ENCODE peak calls at places on chromosome 2, in ten cellular contexts. T, C, O, D, I, B, R, P, Y and S are unnamed samples. For H3K36me3, the result is how much of the 10 kb centered on the place peaks cover.

GRCh38 chr2:72681016-72681995 is 144.5 kb downstream of the EXOC6B start:
- DNase-seq in C (no peak), O (no peak), B (no peak), P (no peak), R (no peak), I (no peak), T (no peak), D (no peak), Y (no peak), S (no peak)

GRCh38 chr2:237700583-237701032 is 73.2 kb downstream of the LRRFIP1 start:
- DNase-seq in B (peak), O (no peak), R (no peak), D (peak), P (peak), T (peak), C (peak), Y (no peak), I (no peak), S (no peak)

GRCh38 chr2:7375901-7376300 is 458.7 kb downstream of the RNF144A start:
- DNase-seq in P (no peak), B (no peak), R (no peak), O (no peak), C (no peak), Y (no peak), T (no peak), D (no peak), I (no peak), S (no peak)

GRCh38 chr2:218255441-218255840 is 5.4 kb upstream of the GPBAR1 start:
- DNase-seq in P (no peak), C (no peak), R (no peak), I (no peak), T (no peak), Y (no peak), D (peak), O (no peak), B (peak), S (no peak)

GRCh38 chr2:130391872-130392670 is 36.2 kb downstream of the PTPN18 start:
- DNase-seq in C (no peak), T (no peak), P (peak), B (no peak), R (no peak), I (no peak), Y (no peak), O (no peak), D (peak), S (no peak)

GRCh38 chr2:174705321-174705720 is 59.0 kb downstream of the CHRNA1 start:
- DNase-seq in B (no peak), I (no peak), Y (no peak), C (no peak), O (no peak), R (no peak), T (no peak), D (no peak), P (no peak), S (no peak)

GRCh38 chr2:31049264-31049663 is 89.0 kb downstream of the GALNT14 start:
- DNase-seq in I (no peak), R (peak), O (no peak), B (no peak), P (no peak), D (no peak), C (no peak), T (no peak), Y (no peak), S (no peak)

GRCh38 chr2:8412082-8412481 is 269.8 kb upstream of the ID2 start:
- DNase-seq in Y (peak), D (no peak), R (no peak), T (no peak), O (no peak), C (no peak), B (no peak), I (no peak), P (peak), S (no peak)

GRCh38 chr2:47888581-47889280 is 17.6 kb downstream of the FBXO11 start:
- DNase-seq in D (no peak), P (no peak), O (no peak), B (peak), Y (no peak), T (no peak), R (no peak), C (no peak), I (no peak), S (no peak)

DNA sequence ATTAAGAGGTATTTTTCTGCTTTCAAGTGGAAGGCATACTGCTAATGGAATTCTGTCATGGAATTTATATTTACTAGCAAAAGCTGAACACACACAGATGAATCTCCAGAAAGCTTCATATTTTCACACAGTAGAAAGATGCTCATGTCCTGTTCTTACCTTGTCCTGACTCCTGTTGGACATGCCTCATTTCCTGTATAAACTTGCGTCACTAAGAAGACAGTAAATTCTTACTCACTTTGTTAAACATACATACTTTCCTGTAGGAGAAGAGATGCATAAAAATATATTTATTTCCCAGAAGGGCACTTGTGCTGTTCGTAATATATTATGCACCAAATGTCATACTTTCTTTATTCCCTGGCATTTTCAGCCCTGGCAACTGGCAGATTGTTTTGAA is 238.3 kb upstream of the RASGRP3 start:
- DNase-seq in O (no peak), D (no peak), C (no peak), I (no peak), R (no peak), Y (no peak), P (no peak), B (peak), T (no peak), S (no peak)
- TF ChIP-seq CTCF in O (no peak), D (no peak), C (no peak), I (no peak), R (no peak), Y (no peak), P (no peak), B (no peak), T (no peak), S (no peak)

GRCh38 chr2:74425523-74425922 is 4.0 kb downstream of the WDR54 start:
- DNase-seq in R (no peak), B (no peak), P (peak), O (no peak), I (no peak), D (peak), Y (no peak), C (no peak), T (no peak), S (no peak)

GRCh38 chr2:74426181-74426758 is 4.7 kb downstream of the WDR54 start:
- DNase-seq in R (no peak), T (no peak), I (no peak), B (no peak), O (no peak), P (no peak), D (peak), Y (no peak), C (no peak), S (no peak)

GRCh38 chr2:74423226-74424095 is 1.9 kb downstream of the WDR54 start:
- DNase-seq in P (no peak), C (no peak), O (no peak), I (no peak), B (no peak), Y (no peak), R (no peak), D (peak), T (no peak), S (no peak)

GRCh38 chr2:74424139-74424992 is 2.8 kb downstream of the WDR54 start:
- DNase-seq in D (peak), Y (no peak), P (no peak), B (no peak), R (no peak), C (no peak), O (no peak), I (no peak), T (no peak), S (no peak)

GRCh38 chr2:74424995-74425406 is 3.5 kb downstream of the WDR54 start:
- DNase-seq in P (no peak), T (no peak), B (no peak), O (no peak), Y (no peak), D (no peak), C (no peak), R (no peak), I (no peak), S (no peak)
- H3K36me3 ChIP-seq in P (under half), T (under half), B (under half), O (under half), Y (under half), D (under half), C (under half), R (under half), I (under half), S (under half)

GRCh38 chr2:236239276-236240065 is 24.7 kb downstream of the ASB18 start:
- DNase-seq in B (no peak), C (no peak), T (no peak), P (no peak), I (no peak), O (no peak), Y (no peak), D (no peak), R (no peak), S (no peak)

GRCh38 chr2:236237468-236238190 is 26.6 kb downstream of the ASB18 start:
- DNase-seq in P (peak), D (no peak), Y (no peak), R (no peak), T (no peak), I (no peak), C (no peak), O (peak), B (no peak), S (no peak)

GRCh38 chr2:236240228-236240990 is 23.8 kb downstream of the ASB18 start:
- DNase-seq in B (peak), P (no peak), O (peak), T (peak), I (no peak), R (no peak), C (no peak), D (no peak), Y (no peak), S (no peak)

GRCh38 chr2:236238756-236239155 is 25.4 kb downstream of the ASB18 start:
- DNase-seq in T (no peak), O (peak), P (no peak), R (no peak), C (no peak), Y (no peak), D (no peak), B (no peak), I (no peak), S (no peak)

GRCh38 chr2:236236559-236237450 is 27.4 kb downstream of the ASB18 start:
- DNase-seq in T (no peak), B (no peak), R (no peak), I (no peak), D (no peak), O (peak), Y (no peak), C (no peak), P (no peak), S (no peak)
- TF ChIP-seq CTCF in T (peak), B (peak), R (no peak), I (no peak), D (no peak), O (no peak), Y (no peak), C (no peak), P (peak), S (no peak)

GRCh38 chr2:203476881-203477280 is 58.2 kb downstream of the RAPH1 start:
- DNase-seq in R (no peak), B (no peak), C (no peak), P (no peak), D (no peak), O (no peak), T (no peak), Y (no peak), I (no peak), S (no peak)
- H3K36me3 ChIP-seq in R (under half), B (under half), C (under half), P (under half), D (under half), O (under half), T (under half), Y (under half), I (under half), S (under half)